ENCODE peak calls at places on chromosomes 5 and 9, in seven cellular contexts. W is endodermal cell, F is gastrocnemius medialis, V is transverse colon, E is heart right ventricle, M is GM23338, D is HCT116. J is an unnamed sample.

GRCh38 chr9:74577956-74578355 is 80.8 kb downstream of the RORB start:
- DNase-seq in E (no peak), V (no peak), D (peak; percentile 1), F (no peak), W (no peak), M (peak; percentile 51), J (no peak)

GRCh38 chr5:133552925-133553525 is 59.3 kb downstream of the FSTL4 start:
- DNase-seq in W (peak; percentile 91), M (peak; percentile 89), F (no peak), V (peak; percentile 52), D (peak; percentile 41), E (peak; percentile 17), J (peak; percentile 65)

GRCh38 chr5:119400248-119400647 is 44.4 kb downstream of the TNFAIP8 start:
- DNase-seq in W (no peak), F (no peak), D (no peak), M (no peak), V (no peak), E (no peak), J (peak; percentile 50)

GRCh38 chr9:129781991-129782390 is 21.0 kb upstream of the TOR1B start:
- DNase-seq in E (no peak), W (no peak), V (no peak), M (no peak), F (no peak), D (no peak), J (no peak)

GRCh38 chr9:69036319-69036718 is 767 bp downstream of the FXN start:
- DNase-seq in M (peak; percentile 38), E (no peak), D (no peak), V (peak; percentile 13), W (peak; percentile 50), F (no peak), J (peak; percentile 25)

GRCh38 chr5:140312067-140312790 is 9.3 kb upstream of the PFDN1 start:
- DNase-seq in M (peak; percentile 39), V (no peak), F (no peak), D (no peak), W (peak; percentile 72), E (peak; percentile 72), J (peak; percentile 37)

GRCh38 chr5:6726006-6726405 is 12.8 kb downstream of the TENT4A start:
- DNase-seq in F (no peak), D (no peak), E (no peak), M (no peak), W (no peak), V (no peak), J (no peak)

GRCh38 chr9:135765416-135765815 is 63.4 kb downstream of the KCNT1 start:
- DNase-seq in F (no peak), V (no peak), W (no peak), M (no peak), E (no peak), D (no peak), J (no peak)

GRCh38 chr5:14399054-14399657 is 182.4 kb upstream of the OTULINL start:
- DNase-seq in M (peak; percentile 72), W (no peak), F (no peak), D (peak; percentile 21), V (no peak), E (no peak), J (peak; percentile 60)

GRCh38 chr9:35611230-35611797 is 6.3 kb downstream of the TESK1 start:
- DNase-seq in V (peak; percentile 45), D (peak; percentile 13), E (no peak), M (peak; percentile 80), W (peak; percentile 75), F (no peak), J (peak; percentile 47)

GRCh38 chr9:125525846-125526619 is 181.0 kb downstream of the MAPKAP1 start:
- DNase-seq in W (peak; percentile 61), E (peak; percentile 69), F (no peak), V (no peak), M (no peak), D (no peak), J (no peak)

GRCh38 chr9:120379611-120380010 is 200.4 kb downstream of the CDK5RAP2 start:
- DNase-seq in F (no peak), W (no peak), M (no peak), D (no peak), E (no peak), V (no peak), J (no peak)

GRCh38 chr5:151661968-151662732 is 24.6 kb downstream of the SPARC start:
- DNase-seq in D (no peak), F (no peak), W (no peak), M (no peak), V (no peak), E (no peak), J (no peak)

GRCh38 chr5:56447232-56447631 is 214.1 kb upstream of the ANKRD55 start:
- DNase-seq in F (no peak), D (no peak), V (peak; percentile 12), E (no peak), M (no peak), W (no peak), J (peak; percentile 95)

GRCh38 chr5:6399978-6400910 is 21.9 kb upstream of the MED10 start:
- DNase-seq in F (no peak), E (no peak), W (peak; percentile 29), M (no peak), D (no peak), V (no peak), J (no peak)

GRCh38 chr9:92846662-92847145 is 31.1 kb downstream of the ZNF484 start:
- DNase-seq in D (no peak), V (no peak), W (no peak), E (no peak), M (no peak), F (no peak), J (no peak)

GRCh38 chr9:83060557-83060956 is 2.4 kb downstream of the RASEF start:
- DNase-seq in W (no peak), E (no peak), V (no peak), F (no peak), M (no peak), D (no peak), J (peak; percentile 73)

GRCh38 chr5:169795311-169795710 is 158.2 kb downstream of the DOCK2 start:
- DNase-seq in E (no peak), M (peak; percentile 32), F (no peak), D (no peak), V (no peak), W (no peak), J (no peak)

GRCh38 chr5:60844429-60844890 is 391 bp upstream of the ELOVL7 start:
- DNase-seq in V (no peak), E (no peak), M (peak; percentile 71), D (peak; percentile 16), F (no peak), W (no peak), J (no peak)

GRCh38 chr9:90813523-90813922 is 11.9 kb downstream of the SYK start:
- DNase-seq in V (no peak), W (no peak), E (no peak), M (no peak), F (no peak), D (no peak), J (no peak)

GRCh38 chr9:90814355-90814754 is 12.7 kb downstream of the SYK start:
- DNase-seq in E (no peak), F (no peak), D (no peak), V (no peak), M (no peak), W (no peak), J (no peak)

GRCh38 chr9:90810686-90811085 is 9.1 kb downstream of the SYK start:
- DNase-seq in E (no peak), V (no peak), W (no peak), M (no peak), D (no peak), F (no peak), J (no peak)

GRCh38 chr9:90815183-90815943 is 13.7 kb downstream of the SYK start:
- DNase-seq in E (no peak), M (no peak), D (no peak), F (no peak), V (peak; percentile 42), W (no peak), J (no peak)

DNA sequence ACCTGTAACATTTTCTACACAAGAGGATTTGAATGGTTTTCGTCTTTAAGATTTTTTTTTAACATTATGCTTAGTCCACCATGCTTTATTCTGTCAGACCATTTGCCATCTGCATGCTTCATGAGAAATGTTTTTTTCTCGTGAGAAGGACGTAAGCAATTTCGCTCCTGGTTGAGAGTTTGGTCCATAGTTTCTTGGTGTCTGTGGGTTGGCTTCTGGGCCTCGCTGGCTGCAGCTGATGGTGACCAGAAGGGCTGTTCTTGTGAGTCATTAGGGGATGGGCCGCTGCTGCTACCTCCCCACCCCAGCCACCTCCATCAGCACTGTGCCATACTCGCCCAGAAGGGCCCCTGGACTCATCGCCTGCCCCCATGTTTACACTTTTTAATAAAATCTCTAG is 11.4 kb downstream of the SYK start:
- DNase-seq in M (no peak), W (no peak), D (no peak), E (no peak), V (no peak), F (no peak), J (no peak)
- H3K4me1 ChIP-seq in M (no peaks in the 10 kb centered on the region), W (no peaks in the 10 kb centered on the region), D (no peaks in the 10 kb centered on the region), E (no peaks in the 10 kb centered on the region), V (no peaks in the 10 kb centered on the region), F (no peaks in the 10 kb centered on the region), J (peaks cover 2% of the 10 kb centered on the region)

GRCh38 chr9:110729628-110730027 is 61.0 kb downstream of the MUSK start:
- DNase-seq in D (no peak), M (no peak), F (no peak), V (no peak), E (no peak), W (no peak), J (no peak)

GRCh38 chr9:110728058-110728457 is 59.5 kb downstream of the MUSK start:
- DNase-seq in W (no peak), M (peak; percentile 24), V (no peak), F (no peak), D (no peak), E (no peak), J (no peak)

GRCh38 chr9:110731437-110732028 is 62.9 kb downstream of the MUSK start:
- DNase-seq in M (no peak), F (no peak), E (no peak), D (no peak), V (no peak), W (no peak), J (no peak)
- H3K4me1 ChIP-seq in M (peaks cover 5% of the 10 kb centered on the region), F (no peaks in the 10 kb centered on the region), E (no peaks in the 10 kb centered on the region), D (no peaks in the 10 kb centered on the region), V (no peaks in the 10 kb centered on the region), W (peaks cover 10% of the 10 kb centered on the region), J (no peaks in the 10 kb centered on the region)

GRCh38 chr9:14191512-14191911 is 122.4 kb downstream of the NFIB start:
- DNase-seq in V (no peak), F (no peak), M (no peak), W (no peak), D (no peak), E (no peak), J (no peak)

GRCh38 chr9:14197459-14197858 is 116.5 kb downstream of the NFIB start:
- DNase-seq in V (no peak), D (no peak), M (no peak), E (no peak), W (no peak), F (no peak), J (no peak)

GRCh38 chr9:14190240-14190639 is 123.7 kb downstream of the NFIB start:
- DNase-seq in F (no peak), W (no peak), M (no peak), D (no peak), E (no peak), V (no peak), J (no peak)

GRCh38 chr9:14189578-14189977 is 124.4 kb downstream of the NFIB start:
- DNase-seq in F (no peak), W (no peak), V (no peak), E (no peak), M (no peak), D (no peak), J (no peak)

GRCh38 chr9:14193338-14193980 is 120.5 kb downstream of the NFIB start:
- DNase-seq in M (no peak), F (no peak), W (no peak), V (no peak), E (no peak), D (no peak), J (no peak)
- H3K4me1 ChIP-seq in M (peaks cover 9% of the 10 kb centered on the region), F (peaks cover 50% of the 10 kb centered on the region), W (peaks cover 8% of the 10 kb centered on the region), V (peaks cover 11% of the 10 kb centered on the region), E (peaks cover 87% of the 10 kb centered on the region), D (no peaks in the 10 kb centered on the region), J (peaks cover 2% of the 10 kb centered on the region)

GRCh38 chr5:10719965-10720364 is 41.1 kb downstream of the DAP start:
- DNase-seq in D (peak; percentile 86), V (no peak), M (no peak), F (no peak), W (no peak), E (no peak), J (peak; percentile 49)
- H3K4me1 ChIP-seq in D (peaks cover 44% of the 10 kb centered on the region), V (no peaks in the 10 kb centered on the region), M (no peaks in the 10 kb centered on the region), F (no peaks in the 10 kb centered on the region), W (peaks cover 7% of the 10 kb centered on the region), E (peaks cover 13% of the 10 kb centered on the region), J (peaks cover 3% of the 10 kb centered on the region)

J was measured in small intestine.